ENCODE peak calls at places on chromosomes 1 and 21, in seven cellular contexts. C is T-cell; Q is NCI-H1092 treated with DMSO at 0.1 percent for 48 hours; W is H54; L is effector memory CD8-positive, alpha-beta T cell; F is stomach; Z is Calu3. B is an unnamed sample.

GRCh38 chr1:166975361-166976129 is at the start of gene ILDR2:
- DNase-seq in C (peak), Q (peak), W (no peak), L (peak), F (peak), Z (peak), B (no peak)

GRCh38 chr1:243500506-243500905 is 244.7 kb downstream of the SDCCAG8 start:
- DNase-seq in C (no peak), Q (no peak), W (no peak), L (no peak), F (no peak), Z (no peak), B (no peak)

GRCh38 chr1:38083541-38083940 is 36.9 kb upstream of the POU3F1 start:
- DNase-seq in C (no peak), Q (peak), W (no peak), L (no peak), F (no peak), Z (no peak), B (no peak)

GRCh38 chr1:116754203-116754977 is at the start of gene CD2:
- DNase-seq in C (peak), Q (no peak), W (no peak), L (no peak), F (peak), Z (no peak), B (no peak)

GRCh38 chr1:13664451-13664850 is 35.5 kb upstream of the PRDM2 start:
- DNase-seq in C (no peak), Q (no peak), W (no peak), L (no peak), F (no peak), Z (no peak), B (no peak)

GRCh38 chr1:232328496-232329102 is 301.3 kb downstream of the SIPA1L2 start:
- DNase-seq in C (no peak), Q (no peak), W (no peak), L (no peak), F (no peak), Z (no peak), B (no peak)

GRCh38 chr21:37463083-37463780 is 96.7 kb downstream of the DYRK1A start:
- DNase-seq in C (no peak), Q (peak), W (no peak), L (no peak), F (peak), Z (no peak), B (peak)

GRCh38 chr1:172964864-172965263 is 85.9 kb downstream of the TNFSF18 start:
- DNase-seq in C (no peak), Q (no peak), W (no peak), L (no peak), F (no peak), Z (no peak), B (no peak)

GRCh38 chr1:184827600-184828368 is 73.1 kb upstream of the EDEM3 start:
- DNase-seq in C (no peak), Q (no peak), W (peak), L (no peak), F (no peak), Z (peak), B (peak)

GRCh38 chr1:39261712-39262221 is 57.3 kb downstream of the MACF1 start:
- DNase-seq in C (no peak), Q (no peak), W (no peak), L (no peak), F (no peak), Z (no peak), B (no peak)

GRCh38 chr21:34889537-34890257 is 159.4 kb downstream of the RUNX1 start:
- DNase-seq in C (peak), Q (peak), W (peak), L (peak), F (peak), Z (peak), B (peak)

GRCh38 chr1:233020441-233020840 is 70.0 kb downstream of the NTPCR start:
- DNase-seq in C (no peak), Q (no peak), W (no peak), L (no peak), F (no peak), Z (no peak), B (no peak)

B was measured in HTR-8/SVneo.